ENCODE peak calls at places on chromosomes 11 and 22, in eight cellular contexts. J is endothelial cell; Q is activated gamma-delta T cell treated with anti-CD3 and anti-CD28 coated beads, Interleukin-2, amount 50 U/mL, for 16 hours; Z is AG09309; K is RKO; X is adipocyte; H is A549; P is ovary. A is an unnamed sample.

GRCh38 chr11:46341454-46341853 is 5.8 kb upstream of the DGKZ start:
- DNase-seq in K (no peak), Z (no peak), X (no peak), H (no peak), P (no peak), Q (no peak), J (no peak), A (no peak)

GRCh38 chr11:64619811-64620285 is 28.8 kb downstream of the SLC22A12 start:
- DNase-seq in H (no peak), K (peak), J (no peak), Z (no peak), X (no peak), Q (no peak), P (peak), A (peak)

GRCh38 chr22:25183959-25184619 is 15.6 kb upstream of the CRYBB3 start:
- DNase-seq in P (no peak), Q (no peak), Z (no peak), H (no peak), X (no peak), K (no peak), J (no peak), A (no peak)

GRCh38 chr11:76838422-76839068 is 22.2 kb upstream of the ACER3 start:
- DNase-seq in H (peak), P (no peak), K (no peak), Z (no peak), J (peak), Q (no peak), X (no peak), A (no peak)

GRCh38 chr11:117072517-117073218 is 25.6 kb downstream of the SIK3 start:
- DNase-seq in K (peak), Z (peak), P (no peak), H (peak), X (peak), J (no peak), Q (no peak), A (no peak)

GRCh38 chr11:61516191-61516590 is 7.6 kb downstream of the LRRC10B start:
- DNase-seq in J (no peak), Z (no peak), P (no peak), K (no peak), X (no peak), Q (no peak), H (no peak), A (peak)

GRCh38 chr11:131217313-131218297 is 152.8 kb upstream of the NTM start:
- DNase-seq in P (no peak), Z (no peak), H (no peak), Q (no peak), K (peak), J (peak), X (peak), A (no peak)

GRCh38 chr22:45284705-45285305 is at the start of gene UPK3A:
- DNase-seq in P (no peak), H (peak), Q (peak), K (no peak), J (peak), Z (no peak), X (peak), A (peak)

GRCh38 chr11:73648629-73649046 is 2.3 kb downstream of the PLEKHB1 start:
- DNase-seq in Z (no peak), K (no peak), Q (no peak), J (no peak), X (no peak), P (no peak), H (no peak), A (no peak)

GRCh38 chr11:68025047-68025446 is 5.4 kb upstream of the NDUFS8 start:
- DNase-seq in Q (no peak), X (no peak), H (no peak), P (no peak), Z (no peak), J (no peak), K (no peak), A (no peak)

GRCh38 chr11:44133335-44133946 is 38.0 kb downstream of the EXT2 start:
- DNase-seq in P (no peak), H (peak), K (peak), Z (no peak), J (no peak), Q (no peak), X (peak), A (no peak)

GRCh38 chr22:49738566-49738965 is 89.1 kb downstream of the BRD1 start:
- DNase-seq in X (no peak), K (no peak), Q (no peak), H (no peak), P (no peak), J (no peak), Z (no peak), A (no peak)

GRCh38 chr11:67022961-67023956 is at the start of gene SYT12:
- DNase-seq in X (peak), Z (no peak), K (no peak), Q (no peak), P (no peak), H (peak), J (no peak), A (peak)

GRCh38 chr11:17686185-17686980 is 33.0 kb upstream of the MYOD1 start:
- DNase-seq in P (no peak), Q (no peak), Z (no peak), X (peak), H (no peak), J (no peak), K (no peak), A (no peak)

GRCh38 chr11:81007046-81007445 is 1566.2 kb upstream of the TENM4 start:
- DNase-seq in P (no peak), Z (no peak), Q (no peak), K (peak), J (no peak), H (no peak), X (peak), A (no peak)

GRCh38 chr11:71282581-71283351 is 30.4 kb upstream of the SHANK2 start:
- DNase-seq in K (no peak), P (no peak), J (no peak), H (no peak), X (no peak), Z (no peak), Q (no peak), A (peak)

A was measured in pancreas.